ENCODE peak calls at places on chromosome 13, in five cellular contexts. M is neuronal stem cell, T is IMR-90, P is H1, D is mesenchymal stem cell. L is an unnamed sample.
A peak's percentile ranks its signal among the peaks of the same experiment; 100 is the strongest.

GRCh38 chr13:48478401-48478800 is 54.5 kb downstream of the RCBTB2 start:
- DNase-seq in M (no peak), T (peak; percentile 47), P (no peak), D (no peak), L (no peak)

GRCh38 chr13:50678464-50679162 is 164.9 kb downstream of the DLEU7 start:
- DNase-seq in M (no peak), T (peak; percentile 60), P (no peak), D (peak; percentile 60), L (no peak)

GRCh38 chr13:27970382-27971235 is 1.5 kb upstream of the CDX2 start:
- DNase-seq in M (no peak), T (no peak), P (no peak), D (no peak), L (no peak)

GRCh38 chr13:45167611-45168554 is 33.0 kb downstream of the KCTD4 start:
- DNase-seq in M (no peak), T (no peak), P (no peak), D (peak; percentile 31), L (no peak)

GRCh38 chr13:45544520-45544919 is 71.0 kb downstream of the ERICH6B start:
- DNase-seq in M (no peak), T (no peak), P (no peak), D (no peak), L (no peak)

GRCh38 chr13:51057931-51058330 is 53.1 kb downstream of the C13orf42 start:
- DNase-seq in M (no peak), T (no peak), P (no peak), D (no peak), L (no peak)

GRCh38 chr13:44013666-44014291 is 134.1 kb downstream of the LACC1 start:
- DNase-seq in M (no peak), T (peak; percentile 77), P (no peak), D (peak; percentile 85), L (no peak)

GRCh38 chr13:49610176-49610575 is 18.1 kb upstream of the ARL11 start:
- DNase-seq in M (no peak), T (no peak), P (no peak), D (no peak), L (no peak)

GRCh38 chr13:103884139-103884723 is 818.0 kb upstream of the SLC10A2 start:
- DNase-seq in M (no peak), T (no peak), P (no peak), D (no peak), L (no peak)

GRCh38 chr13:40484101-40484800 is 182.2 kb downstream of the FOXO1 start:
- DNase-seq in M (no peak), T (no peak), P (no peak), D (no peak), L (no peak)

DNA sequence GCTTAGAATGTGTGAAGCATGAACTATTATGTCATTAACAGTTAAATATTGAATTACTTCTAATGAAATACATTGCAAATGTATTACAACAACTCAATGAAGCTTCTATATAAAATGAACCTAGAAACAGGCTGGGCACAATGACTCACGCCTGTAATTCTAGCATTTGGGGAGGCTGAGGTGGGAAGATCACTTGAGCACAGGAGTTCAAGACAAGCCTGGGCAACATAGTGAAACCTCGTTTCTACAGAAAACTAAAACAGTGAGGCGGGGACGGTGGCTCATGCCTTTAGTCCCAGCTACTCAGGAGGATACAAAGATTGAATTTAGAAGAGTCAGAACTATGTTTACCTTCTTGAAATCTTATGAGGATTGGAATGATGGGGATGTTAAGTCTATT is 505.1 kb downstream of the SLITRK5 start:
- DNase-seq in M (no peak), T (no peak), P (no peak), D (no peak), L (no peak)
- H2BK15ac ChIP-seq in M (no peak overlapping the region), T (no peak overlapping the region), P (no peak overlapping the region), D (no peak overlapping the region), L (no peak overlapping the region)

DNA sequence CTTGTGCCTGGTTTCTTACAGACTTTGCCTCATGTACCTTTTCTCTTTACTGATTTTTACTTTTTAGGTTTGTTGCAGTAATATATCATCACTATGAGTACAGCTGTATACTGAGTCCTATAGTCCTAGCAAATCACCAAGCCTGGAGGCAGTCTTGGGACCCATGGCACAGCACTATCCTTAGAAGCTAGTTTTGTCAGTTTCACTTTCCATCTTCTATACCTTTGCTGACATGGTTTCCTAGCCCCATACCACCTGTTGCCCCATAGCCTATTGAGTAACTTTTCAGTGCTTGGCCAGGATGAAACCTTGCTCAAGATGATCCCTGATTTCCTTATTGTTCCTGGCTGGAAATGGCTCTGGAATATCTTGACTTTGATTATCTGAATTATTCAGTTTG is 826.4 kb downstream of the GPC5 start:
- DNase-seq in M (no peak), T (no peak), P (no peak), D (no peak), L (no peak)
- H2AK5ac ChIP-seq in M (no peak overlapping the region), T (no peak overlapping the region), P (no peak overlapping the region), D (no peak overlapping the region), L (no peak overlapping the region)

GRCh38 chr13:81990652-81991051 is 1649.7 kb upstream of the SPRY2 start:
- DNase-seq in M (no peak), T (no peak), P (no peak), D (no peak), L (peak; percentile 60)
- H3K9me3 ChIP-seq in M (no peaks in the 10 kb centered on the region), T (peaks cover 8% of the 10 kb centered on the region), P (no peaks in the 10 kb centered on the region), D (no peaks in the 10 kb centered on the region), L (no peaks in the 10 kb centered on the region)

GRCh38 chr13:29491248-29491647 is 104.2 kb downstream of the SLC7A1 start:
- DNase-seq in M (no peak), T (no peak), P (no peak), D (no peak), L (no peak)

GRCh38 chr13:29496241-29496712 is 99.2 kb downstream of the SLC7A1 start:
- DNase-seq in M (no peak), T (no peak), P (no peak), D (no peak), L (no peak)

GRCh38 chr13:29490561-29490960 is 104.9 kb downstream of the SLC7A1 start:
- DNase-seq in M (no peak), T (no peak), P (no peak), D (no peak), L (no peak)

GRCh38 chr13:29494520-29494919 is 101.0 kb downstream of the SLC7A1 start:
- DNase-seq in M (no peak), T (no peak), P (no peak), D (no peak), L (no peak)

GRCh38 chr13:29493796-29494195 is 101.7 kb downstream of the SLC7A1 start:
- DNase-seq in M (no peak), T (no peak), P (no peak), D (no peak), L (no peak)
- H2BK15ac ChIP-seq in M (no peak overlapping the region), T (no peak overlapping the region), P (no peak overlapping the region), D (no peak overlapping the region), L (no peak overlapping the region)

DNA sequence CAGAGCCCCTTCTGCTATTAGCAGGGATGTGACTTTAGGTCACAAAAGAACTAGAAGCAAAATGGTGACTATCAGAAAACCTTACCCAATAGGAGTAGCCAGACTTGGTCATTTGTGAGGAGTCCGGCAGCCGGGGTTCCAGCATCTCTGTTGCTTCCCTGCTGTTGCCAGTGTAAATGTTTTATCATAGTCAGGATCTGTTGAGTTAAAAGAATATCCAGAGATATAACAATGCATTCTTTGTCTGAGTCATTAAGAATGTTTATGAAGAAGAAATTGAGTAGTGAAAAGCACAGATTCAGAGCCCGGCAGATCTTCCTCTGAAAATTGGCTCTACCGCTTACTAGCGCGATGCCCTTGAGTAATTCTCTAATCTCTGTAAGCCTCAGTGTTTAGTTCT is 84.2 kb downstream of the COL4A2 start:
- DNase-seq in M (no peak), T (peak; percentile 76), P (no peak), D (peak; percentile 74), L (no peak)
- H2AK5ac ChIP-seq in M (no peak overlapping the region), T (peak overlapping the region; percentile 94), P (no peak overlapping the region), D (peak overlapping the region; percentile 82), L (no peak overlapping the region)

L was measured in H9.